ENCODE peak calls at places on chromosome 10, in seven cellular contexts. R, U, F, N, I, D and H are unnamed samples.

GRCh38 chr10:51215956-51216834 is 141.9 kb downstream of the PRKG1 start:
- DNase-seq in R (no peak), U (no peak), F (no peak), N (no peak), I (no peak), D (no peak), H (no peak)

GRCh38 chr10:11539191-11539868 is 72.1 kb downstream of the USP6NL start:
- DNase-seq in R (peak; percentile 58), U (no peak), F (peak; percentile 46), N (no peak), I (no peak), D (peak; percentile 30), H (no peak)

GRCh38 chr10:78194539-78195402 is 161.1 kb downstream of the RPS24 start:
- DNase-seq in R (no peak), U (peak; percentile 84), F (no peak), N (no peak), I (no peak), D (no peak), H (no peak)

GRCh38 chr10:10126231-10126630 is 891.4 kb upstream of the CELF2 start:
- DNase-seq in R (no peak), U (no peak), F (no peak), N (no peak), I (no peak), D (no peak), H (no peak)

GRCh38 chr10:126270116-126270515 is 118.2 kb downstream of the ADAM12 start:
- DNase-seq in R (no peak), U (no peak), F (no peak), N (no peak), I (no peak), D (no peak), H (no peak)

GRCh38 chr10:123570898-123571515 is 95.1 kb upstream of the GPR26 start:
- DNase-seq in R (no peak), U (no peak), F (no peak), N (no peak), I (no peak), D (no peak), H (no peak)

GRCh38 chr10:114821915-114822770 is 563 bp downstream of the FHIP2A start:
- DNase-seq in R (peak; percentile 25), U (peak; percentile 81), F (no peak), N (no peak), I (no peak), D (peak; percentile 6), H (no peak)

GRCh38 chr10:106111241-106111640 is 1053.3 kb downstream of the SORCS1 start:
- DNase-seq in R (no peak), U (no peak), F (no peak), N (no peak), I (no peak), D (no peak), H (no peak)

GRCh38 chr10:6385683-6386082 is 183.0 kb downstream of the PFKFB3 start:
- DNase-seq in R (no peak), U (no peak), F (no peak), N (no peak), I (no peak), D (no peak), H (no peak)

GRCh38 chr10:124232686-124233545 is 139.5 kb upstream of the CHST15 start:
- DNase-seq in R (no peak), U (peak; percentile 80), F (no peak), N (no peak), I (no peak), D (no peak), H (no peak)

GRCh38 chr10:103265712-103266329 is 11.1 kb upstream of the INA start:
- DNase-seq in R (peak; percentile 66), U (no peak), F (peak; percentile 42), N (no peak), I (no peak), D (peak; percentile 63), H (peak; percentile 64)

GRCh38 chr10:120943542-120943941 is 92.4 kb downstream of the WDR11 start:
- DNase-seq in R (no peak), U (peak; percentile 36), F (no peak), N (no peak), I (no peak), D (no peak), H (no peak)

GRCh38 chr10:35707642-35708425 is 65.7 kb upstream of the FZD8 start:
- DNase-seq in R (no peak), U (no peak), F (no peak), N (no peak), I (no peak), D (no peak), H (no peak)
- TF ChIP-seq YY1 in R (no peak), U (no peak), F (no peak), N (no peak), I (no peak), D (no peak), H (no peak)

GRCh38 chr10:42866115-42866995 is 83.8 kb downstream of the BMS1 start:
- DNase-seq in R (peak; percentile 80), U (peak; percentile 92), F (peak; percentile 47), N (no peak), I (peak; percentile 59), D (peak; percentile 30), H (peak; percentile 50)
- H3K4me3 ChIP-seq in R (no peak overlapping the region), U (no peak overlapping the region), F (no peak overlapping the region), N (no peak overlapping the region), I (peak overlapping the region; percentile 19), D (no peak overlapping the region), H (no peak overlapping the region)

GRCh38 chr10:98609265-98609664 is 162.5 kb upstream of the HPS1 start:
- DNase-seq in R (no peak), U (no peak), F (no peak), N (no peak), I (no peak), D (no peak), H (no peak)

GRCh38 chr10:98611432-98611831 is 164.7 kb upstream of the HPS1 start:
- DNase-seq in R (no peak), U (no peak), F (no peak), N (no peak), I (no peak), D (no peak), H (no peak)

GRCh38 chr10:98610301-98610700 is 163.6 kb upstream of the HPS1 start:
- DNase-seq in R (no peak), U (no peak), F (no peak), N (no peak), I (no peak), D (no peak), H (no peak)

GRCh38 chr10:98610855-98611254 is 164.1 kb upstream of the HPS1 start:
- DNase-seq in R (no peak), U (no peak), F (no peak), N (no peak), I (no peak), D (no peak), H (no peak)

DNA sequence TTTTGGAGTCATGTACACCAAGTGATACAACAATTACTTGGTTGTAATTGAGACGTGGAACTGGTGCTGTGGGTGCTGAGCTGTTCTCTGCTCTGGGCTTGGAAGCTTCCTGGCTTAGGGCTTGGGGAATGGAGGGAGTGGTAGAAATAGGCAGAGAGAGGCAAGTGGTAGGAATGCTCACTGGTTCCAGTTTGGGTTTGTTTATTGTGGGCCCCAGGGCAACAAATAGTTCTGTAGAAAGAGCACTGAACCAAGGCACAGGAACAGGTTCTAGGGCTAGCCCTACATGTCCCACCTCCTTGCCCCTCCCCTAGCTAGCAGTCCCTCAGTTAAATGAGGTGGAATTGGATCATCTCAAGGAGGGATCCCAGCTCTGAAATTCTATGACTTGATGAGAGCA is 166.7 kb upstream of the HPS1 start:
- DNase-seq in R (no peak), U (no peak), F (no peak), N (no peak), I (no peak), D (no peak), H (no peak)
- H3K9ac ChIP-seq in R (no peak overlapping the region), U (no peak overlapping the region), F (no peak overlapping the region), N (no peak overlapping the region), I (no peak overlapping the region), D (no peak overlapping the region), H (no peak overlapping the region)

GRCh38 chr10:119749455-119749854 is 23.6 kb downstream of the INPP5F start:
- DNase-seq in R (no peak), U (no peak), F (no peak), N (no peak), I (no peak), D (no peak), H (no peak)
- TF ChIP-seq YY1 in R (no peak), U (no peak), F (no peak), N (no peak), I (no peak), D (no peak), H (no peak)

GRCh38 chr10:127999291-127999690 is 92.4 kb downstream of the PTPRE start:
- DNase-seq in R (no peak), U (no peak), F (no peak), N (no peak), I (no peak), D (no peak), H (no peak)

GRCh38 chr10:128000660-128001059 is 93.8 kb downstream of the PTPRE start:
- DNase-seq in R (no peak), U (no peak), F (no peak), N (no peak), I (no peak), D (no peak), H (no peak)

GRCh38 chr10:128001346-128001745 is 94.4 kb downstream of the PTPRE start:
- DNase-seq in R (no peak), U (no peak), F (no peak), N (no peak), I (no peak), D (no peak), H (no peak)

GRCh38 chr10:127998517-127999144 is 91.7 kb downstream of the PTPRE start:
- DNase-seq in R (no peak), U (no peak), F (no peak), N (no peak), I (no peak), D (no peak), H (no peak)

GRCh38 chr10:127999801-128000200 is 92.9 kb downstream of the PTPRE start:
- DNase-seq in R (no peak), U (no peak), F (no peak), N (no peak), I (no peak), D (no peak), H (no peak)
- H3K4me3 ChIP-seq in R (no peak overlapping the region), U (no peak overlapping the region), F (no peak overlapping the region), N (no peak overlapping the region), I (no peak overlapping the region), D (no peak overlapping the region), H (no peak overlapping the region)